ENCODE peak calls at places on chromosome 5, in six cellular contexts. O is activated CD4-positive, alpha-beta T cell treated with anti-CD3 and anti-CD28 coated beads, Interleukin-2, amount 50 U/mL, for 1 hour; D is iris pigment epithelial cell; G is stimulated activated CD8-positive, alpha-beta memory T cell treated with anti-CD3 and anti-CD28 coated beads, Interleukin-7, amount 100 ng/mL, for 1 hour; L is T-helper 17 cell; Y is posterior cingulate gyrus. Z is an unnamed sample.

GRCh38 chr5:32223972-32224608 is 50.0 kb upstream of the GOLPH3 start:
- DNase-seq in D (peak; percentile 74), O (no peak), L (no peak), G (no peak), Y (no peak), Z (peak; percentile 69)

GRCh38 chr5:174402224-174402812 is 322.1 kb upstream of the MSX2 start:
- DNase-seq in D (no peak), G (no peak), O (no peak), Y (no peak), L (no peak), Z (no peak)

GRCh38 chr5:647311-647710 is 35.2 kb downstream of the CEP72 start:
- DNase-seq in G (no peak), O (no peak), D (no peak), L (no peak), Y (peak; percentile 90), Z (no peak)

GRCh38 chr5:24649531-24649930 is 4.8 kb upstream of the CDH10 start:
- DNase-seq in D (no peak), G (no peak), O (no peak), L (no peak), Y (no peak), Z (no peak)

GRCh38 chr5:84433461-84433860 is 48.8 kb upstream of the EDIL3 start:
- DNase-seq in G (no peak), D (peak; percentile 66), Y (no peak), L (no peak), O (no peak), Z (peak; percentile 12)

GRCh38 chr5:176535655-176536131 is 1.5 kb downstream of the RNF44 start:
- DNase-seq in G (no peak), O (no peak), Y (peak; percentile 76), L (no peak), D (peak; percentile 28), Z (peak; percentile 30)

GRCh38 chr5:165630211-165630866 is 2124.9 kb downstream of the MAT2B start:
- DNase-seq in L (no peak), G (no peak), O (no peak), Y (peak; percentile 83), D (peak; percentile 69), Z (peak; percentile 20)

GRCh38 chr5:34570721-34571379 is 85.3 kb upstream of the RAI14 start:
- DNase-seq in O (no peak), L (no peak), Y (no peak), G (no peak), D (peak; percentile 76), Z (peak; percentile 57)

GRCh38 chr5:37598665-37599064 is 219.5 kb downstream of the WDR70 start:
- DNase-seq in G (no peak), D (no peak), O (no peak), L (no peak), Y (no peak), Z (no peak)

GRCh38 chr5:96297867-96298266 is 135.2 kb downstream of the PCSK1 start:
- DNase-seq in D (peak; percentile 99), G (no peak), Y (no peak), L (no peak), O (no peak), Z (peak; percentile 68)

GRCh38 chr5:177495243-177496060 is 2.0 kb downstream of the PDLIM7 start:
- DNase-seq in L (no peak), D (peak; percentile 94), O (no peak), Y (no peak), G (no peak), Z (peak; percentile 85)

GRCh38 chr5:124952079-124952478 is 205.6 kb upstream of the ZNF608 start:
- DNase-seq in L (no peak), D (peak; percentile 66), Y (no peak), O (no peak), G (no peak), Z (no peak)

GRCh38 chr5:111755942-111756353 is 1.0 kb downstream of the NREP start:
- DNase-seq in Y (no peak), D (no peak), G (no peak), O (no peak), L (no peak), Z (no peak)

GRCh38 chr5:105836906-105837305 is 1833.8 kb downstream of the EFNA5 start:
- DNase-seq in G (no peak), D (no peak), L (no peak), Y (no peak), O (no peak), Z (no peak)

GRCh38 chr5:120139039-120139438 is 325.1 kb upstream of the PRR16 start:
- DNase-seq in D (peak; percentile 98), O (no peak), G (no peak), Y (no peak), L (no peak), Z (peak; percentile 95)

GRCh38 chr5:13640270-13640669 is 304.2 kb downstream of the DNAH5 start:
- DNase-seq in G (no peak), O (no peak), L (no peak), Y (no peak), D (no peak), Z (no peak)

GRCh38 chr5:151251621-151252020 is 1.4 kb upstream of the GM2A start:
- DNase-seq in L (no peak), G (no peak), Y (no peak), D (no peak), O (no peak), Z (no peak)

GRCh38 chr5:87020099-87020934 is 247.4 kb upstream of the RASA1 start:
- DNase-seq in L (no peak), G (no peak), D (peak; percentile 9), Y (peak; percentile 86), O (no peak), Z (peak; percentile 24)

GRCh38 chr5:145846087-145846486 is 10.9 kb upstream of the PRELID2 start:
- DNase-seq in O (no peak), D (no peak), L (no peak), Y (no peak), G (no peak), Z (no peak)

GRCh38 chr5:53001541-53001940 is 12.4 kb downstream of the ITGA2 start:
- DNase-seq in Y (no peak), D (peak; percentile 39), O (no peak), G (no peak), L (no peak), Z (peak; percentile 51)

GRCh38 chr5:160297004-160297403 is 15.4 kb downstream of the CCNJL start:
- DNase-seq in Y (peak; percentile 4), O (no peak), D (no peak), L (no peak), G (no peak), Z (peak; percentile 62)

GRCh38 chr5:54834121-54834842 is 151.1 kb downstream of the ESM1 start:
- DNase-seq in G (no peak), Y (no peak), D (no peak), O (no peak), L (no peak), Z (no peak)

GRCh38 chr5:10699281-10699874 is 61.7 kb downstream of the DAP start:
- DNase-seq in O (no peak), G (no peak), Y (no peak), D (peak; percentile 20), L (no peak), Z (no peak)

GRCh38 chr5:77935516-77936364 is 159.6 kb upstream of the TBCA start:
- DNase-seq in L (peak; percentile 10), G (no peak), Y (no peak), D (no peak), O (peak; percentile 13), Z (peak; percentile 19)

GRCh38 chr5:96528816-96529474 is 95.9 kb upstream of the PCSK1 start:
- DNase-seq in O (no peak), G (no peak), Y (no peak), D (no peak), L (no peak), Z (no peak)

GRCh38 chr5:40447438-40447837 is 232.3 kb upstream of the PTGER4 start:
- DNase-seq in Y (no peak), L (no peak), D (peak; percentile 76), G (no peak), O (no peak), Z (peak; percentile 70)

GRCh38 chr5:53826503-53826902 is 266.1 kb downstream of the NDUFS4 start:
- DNase-seq in L (no peak), O (no peak), G (no peak), Y (no peak), D (no peak), Z (no peak)

GRCh38 chr5:131393498-131393968 is 129.7 kb downstream of the CDC42SE2 start:
- DNase-seq in Y (peak; percentile 89), G (no peak), L (no peak), O (no peak), D (no peak), Z (no peak)

Z was measured in ELR.